ENCODE peak calls at places on chromosome 15, in six cellular contexts. Q is GM13977, G is cardiac muscle cell, K is cardiac fibroblast, W is SK-N-SH, P is Panc1. E is an unnamed sample.

GRCh38 chr15:100438570-100438969 is 90.2 kb downstream of the CERS3 start:
- DNase-seq in P (no peak), Q (no peak), W (peak), K (peak), G (peak), E (no peak)

GRCh38 chr15:63514533-63514943 is 10.1 kb downstream of the USP3 start:
- DNase-seq in G (peak), W (no peak), P (peak), K (peak), Q (no peak), E (no peak)

GRCh38 chr15:100350434-100351226 is 8.9 kb upstream of the ADAMTS17 start:
- DNase-seq in K (peak), Q (no peak), W (no peak), P (no peak), G (peak), E (no peak)

GRCh38 chr15:43285609-43286037 is 18.9 kb upstream of the TGM5 start:
- DNase-seq in W (peak), P (peak), K (peak), Q (peak), G (peak), E (peak)

GRCh38 chr15:100721758-100722550 is 119.6 kb downstream of the ASB7 start:
- DNase-seq in G (peak), K (peak), P (peak), W (no peak), Q (no peak), E (peak)

GRCh38 chr15:44716983-44717602 is 5.8 kb downstream of the B2M start:
- DNase-seq in Q (no peak), K (no peak), G (no peak), W (no peak), P (no peak), E (no peak)

GRCh38 chr15:62165029-62165792 is at the start of gene C2CD4B:
- DNase-seq in P (no peak), K (peak), G (peak), W (peak), Q (no peak), E (peak)

GRCh38 chr15:57060799-57061198 is 142.4 kb downstream of the TCF12 start:
- DNase-seq in G (peak), P (peak), W (no peak), Q (no peak), K (peak), E (no peak)

GRCh38 chr15:44033894-44034293 is 161.2 kb downstream of the FRMD5 start:
- DNase-seq in Q (no peak), G (peak), W (peak), P (peak), K (peak), E (no peak)

GRCh38 chr15:49610166-49610918 is 10.3 kb downstream of the FAM227B start:
- DNase-seq in P (no peak), Q (no peak), K (peak), W (no peak), G (peak), E (no peak)

GRCh38 chr15:101121511-101122090 is 130.2 kb downstream of the CHSY1 start:
- DNase-seq in G (peak), K (peak), Q (peak), W (peak), P (no peak), E (peak)

GRCh38 chr15:45262906-45263456 is 10.9 kb downstream of the SLC28A2 start:
- DNase-seq in G (no peak), K (no peak), P (no peak), W (no peak), Q (no peak), E (no peak)

GRCh38 chr15:71649894-71650293 is 160.5 kb upstream of the NR2E3 start:
- DNase-seq in G (no peak), W (no peak), K (no peak), Q (no peak), P (no peak), E (no peak)

GRCh38 chr15:84955089-84955848 is 26.4 kb upstream of the PDE8A start:
- DNase-seq in P (peak), G (peak), Q (peak), W (peak), K (peak), E (peak)

GRCh38 chr15:63407612-63408011 is 26.0 kb upstream of the CA12 start:
- DNase-seq in Q (no peak), K (no peak), W (peak), P (no peak), G (no peak), E (no peak)

GRCh38 chr15:98755138-98755537 is 106.8 kb downstream of the IGF1R start:
- DNase-seq in G (peak), P (peak), K (no peak), W (no peak), Q (no peak), E (no peak)

GRCh38 chr15:42986693-42987342 is 66.2 kb upstream of the TTBK2 start:
- DNase-seq in P (no peak), G (no peak), Q (no peak), K (no peak), W (peak), E (no peak)

GRCh38 chr15:31245135-31245689 is 81.4 kb upstream of the KLF13 start:
- DNase-seq in G (no peak), K (no peak), W (no peak), Q (no peak), P (no peak), E (no peak)

GRCh38 chr15:57820119-57820518 is 113.6 kb downstream of the POLR2M start:
- DNase-seq in P (no peak), W (no peak), K (peak), G (peak), Q (no peak), E (no peak)

GRCh38 chr15:27902680-27903385 is 196.3 kb downstream of the OCA2 start:
- DNase-seq in K (no peak), P (no peak), G (no peak), Q (no peak), W (no peak), E (peak)

GRCh38 chr15:83248151-83248851 is 36.2 kb downstream of the BNC1 start:
- DNase-seq in G (peak), Q (peak), W (peak), K (peak), P (peak), E (peak)

GRCh38 chr15:101128696-101129095 is 123.2 kb downstream of the CHSY1 start:
- DNase-seq in K (no peak), W (no peak), Q (no peak), G (no peak), P (no peak), E (no peak)

GRCh38 chr15:69253156-69253555 is 45.6 kb upstream of the PAQR5 start:
- DNase-seq in K (peak), P (no peak), W (peak), Q (no peak), G (peak), E (no peak)

GRCh38 chr15:33114484-33114767 is 80.1 kb downstream of the FMN1 start:
- DNase-seq in W (no peak), G (no peak), Q (no peak), P (no peak), K (no peak), E (no peak)

GRCh38 chr15:94229591-94230365 is 1.6 kb upstream of the MCTP2 start:
- DNase-seq in W (no peak), G (no peak), K (no peak), Q (peak), P (no peak), E (peak)

GRCh38 chr15:69117431-69117841 is 43.0 kb upstream of the GLCE start:
- DNase-seq in W (peak), P (no peak), G (no peak), Q (no peak), K (no peak), E (no peak)

GRCh38 chr15:42832577-42832976 is 88.0 kb downstream of the TTBK2 start:
- DNase-seq in G (peak), W (no peak), K (peak), P (no peak), Q (no peak), E (no peak)

GRCh38 chr15:48590704-48591103 is 54.8 kb downstream of the FBN1 start:
- DNase-seq in W (no peak), Q (no peak), K (peak), P (no peak), G (peak), E (no peak)

GRCh38 chr15:56524915-56525314 is 60.0 kb upstream of the MNS1 start:
- DNase-seq in K (peak), P (no peak), G (peak), Q (no peak), W (no peak), E (no peak)

GRCh38 chr15:74631935-74632560 is 16.4 kb downstream of the CLK3 start:
- DNase-seq in Q (peak), G (peak), P (no peak), W (peak), K (peak), E (peak)

GRCh38 chr15:99928429-99928981 is 195.3 kb upstream of the LYSMD4 start:
- DNase-seq in P (no peak), Q (peak), G (peak), K (peak), W (peak), E (peak)

GRCh38 chr15:59550961-59551360 is 60.6 kb upstream of the GCNT3 start:
- DNase-seq in K (no peak), P (no peak), W (no peak), G (no peak), Q (no peak), E (no peak)

GRCh38 chr15:45630958-45631691 is 3.7 kb upstream of the SQOR start:
- DNase-seq in G (peak), P (no peak), Q (no peak), K (peak), W (no peak), E (no peak)

GRCh38 chr15:32683906-32684584 is 33.8 kb upstream of the GREM1 start:
- DNase-seq in Q (no peak), P (no peak), K (peak), W (no peak), G (peak), E (no peak)

GRCh38 chr15:69579950-69580618 is 127.5 kb downstream of the RPLP1 start:
- DNase-seq in G (no peak), P (no peak), W (no peak), K (no peak), Q (no peak), E (no peak)

GRCh38 chr15:98034731-98035130 is 74.2 kb downstream of the ARRDC4 start:
- DNase-seq in G (no peak), W (no peak), K (no peak), Q (no peak), P (no peak), E (no peak)

DNA sequence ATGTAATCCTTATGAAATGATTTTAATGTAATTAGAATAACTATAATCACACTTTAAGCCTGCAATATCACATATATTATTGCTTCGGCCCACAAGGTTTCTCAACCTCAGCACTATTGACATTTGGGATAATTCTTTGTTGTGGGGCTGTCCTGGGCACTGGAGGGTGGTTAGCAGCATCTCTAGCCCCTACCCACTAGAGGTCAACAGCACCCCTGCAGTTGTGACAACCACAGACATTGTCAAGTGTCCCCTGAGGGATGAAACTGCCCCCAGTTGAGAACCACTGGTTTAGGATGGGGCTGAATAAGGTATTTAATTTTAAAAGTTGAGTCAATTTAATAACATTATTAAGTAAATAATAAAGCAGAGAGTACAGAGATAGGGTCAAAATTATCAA is 6.4 kb upstream of the ABHD2 start:
- DNase-seq in W (no peak), G (no peak), K (no peak), P (no peak), Q (no peak), E (no peak)
- TF ChIP-seq CTCF in W (no peak), G (no peak), K (no peak), P (no peak), Q (no peak), E (no peak)

DNA sequence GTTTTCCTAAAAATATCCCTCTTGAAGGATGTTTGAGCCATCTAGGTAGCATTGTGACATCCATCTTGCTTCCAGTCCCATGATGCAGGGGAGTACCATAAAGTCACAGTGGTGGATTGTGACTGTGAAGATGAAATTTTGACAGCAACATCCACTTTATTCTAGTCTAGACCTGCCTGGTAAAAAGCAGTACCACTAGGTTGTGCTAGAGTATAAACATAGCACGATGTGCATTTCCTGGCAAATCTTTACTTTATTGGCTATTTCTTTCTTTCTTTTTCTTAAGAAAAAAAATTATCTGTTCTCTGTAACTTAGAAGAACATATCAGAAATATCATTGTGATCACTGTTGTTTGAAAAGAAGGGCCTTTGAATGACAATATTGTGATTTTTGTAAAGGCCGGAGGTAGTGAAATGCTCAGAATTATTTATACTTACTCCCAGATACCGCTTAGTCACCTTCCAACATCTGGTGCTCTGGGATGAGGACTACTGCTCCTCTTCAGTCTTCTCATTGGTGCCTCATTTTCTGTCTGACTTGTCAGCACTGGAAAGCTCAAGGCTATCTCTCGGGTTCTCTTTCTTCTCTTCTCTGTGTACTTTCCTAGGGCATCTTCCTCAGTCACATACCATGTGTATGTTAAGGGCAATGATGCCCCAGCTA is 35.6 kb downstream of the AGBL1 start:
- DNase-seq in K (no peak), W (no peak), G (no peak), Q (no peak), P (no peak), E (no peak)
- TF ChIP-seq CTCF in K (no peak), W (peak), G (no peak), Q (no peak), P (peak), E (no peak)

DNA sequence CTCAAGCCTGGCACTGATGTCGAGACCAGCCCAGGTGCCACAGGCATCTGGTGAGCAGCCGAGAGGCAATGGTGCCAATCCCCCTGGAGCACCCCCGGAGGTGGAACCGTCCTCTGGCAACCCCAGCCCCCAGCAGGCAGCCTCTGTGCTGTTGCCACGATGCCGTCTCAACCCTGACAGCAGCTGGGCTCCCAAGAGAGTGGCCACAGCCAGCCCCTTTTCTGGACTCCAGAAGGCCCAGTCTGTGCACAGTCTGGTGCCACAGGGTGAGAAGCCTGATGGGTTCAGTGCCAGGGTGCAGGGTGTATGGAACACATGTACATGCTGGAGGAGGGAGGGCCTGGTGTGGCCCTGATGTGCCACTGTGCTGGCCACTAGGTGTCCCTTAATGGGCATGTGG is 4.9 kb upstream of the JMJD7 start:
- DNase-seq in K (no peak), G (no peak), P (no peak), W (no peak), Q (no peak), E (no peak)
- TF ChIP-seq CTCF in K (no peak), G (no peak), P (no peak), W (no peak), Q (no peak), E (no peak)

DNA sequence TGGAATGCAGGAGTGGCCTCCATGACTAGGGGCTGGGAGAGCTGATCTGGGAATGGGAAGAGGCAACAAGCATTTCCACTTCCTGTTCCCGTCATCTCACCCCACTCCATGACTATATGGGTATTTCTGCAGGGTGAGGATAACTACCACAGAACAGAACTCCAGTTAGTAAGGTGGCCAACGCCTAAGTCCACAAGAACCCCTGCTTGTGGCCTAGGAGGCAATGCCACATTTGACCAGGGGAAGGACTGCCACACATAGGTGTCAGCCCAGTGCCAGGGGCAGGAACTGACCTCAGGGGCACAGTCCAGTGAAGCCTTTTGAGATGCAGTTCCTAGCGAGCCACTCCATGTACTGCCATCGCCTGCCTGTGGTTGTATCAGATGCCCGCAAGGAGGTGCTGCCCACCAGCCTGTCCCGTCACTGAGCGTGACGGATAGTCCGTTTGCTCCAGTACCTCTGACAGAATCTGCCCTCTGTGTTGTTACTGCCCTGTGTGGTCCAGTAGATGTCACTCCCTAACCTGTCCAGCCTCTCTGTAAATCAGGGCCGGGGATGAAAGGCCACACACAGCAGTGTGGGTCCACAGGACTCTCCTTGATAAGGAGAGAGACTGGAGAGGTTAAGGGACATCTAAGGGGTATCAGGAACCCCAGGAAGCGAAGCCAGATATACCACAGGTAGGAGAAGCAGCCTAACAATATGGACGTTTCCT is 3.5 kb upstream of the MTFMT start:
- DNase-seq in Q (no peak), W (peak), K (peak), G (peak), P (peak), E (peak)
- TF ChIP-seq CTCF in Q (peak), W (peak), K (peak), G (peak), P (peak), E (peak)

GRCh38 chr15:52568569-52569243 is at the start of gene ARPP19:
- DNase-seq in Q (peak), W (peak), P (peak), K (peak), G (peak), E (peak)
- TF ChIP-seq CTCF in Q (peak), W (peak), P (no peak), K (no peak), G (peak), E (peak)

GRCh38 chr15:28983432-28984311 is 97.9 kb downstream of the APBA2 start:
- DNase-seq in W (no peak), P (no peak), G (no peak), Q (no peak), K (no peak), E (no peak)
- TF ChIP-seq CTCF in W (no peak), P (no peak), G (no peak), Q (no peak), K (no peak), E (no peak)

GRCh38 chr15:65405793-65406192 is 17.0 kb downstream of the IGDCC4 start:
- DNase-seq in G (no peak), Q (no peak), W (no peak), P (no peak), K (no peak), E (no peak)
- TF ChIP-seq CTCF in G (no peak), Q (no peak), W (no peak), P (no peak), K (no peak), E (no peak)

DNA sequence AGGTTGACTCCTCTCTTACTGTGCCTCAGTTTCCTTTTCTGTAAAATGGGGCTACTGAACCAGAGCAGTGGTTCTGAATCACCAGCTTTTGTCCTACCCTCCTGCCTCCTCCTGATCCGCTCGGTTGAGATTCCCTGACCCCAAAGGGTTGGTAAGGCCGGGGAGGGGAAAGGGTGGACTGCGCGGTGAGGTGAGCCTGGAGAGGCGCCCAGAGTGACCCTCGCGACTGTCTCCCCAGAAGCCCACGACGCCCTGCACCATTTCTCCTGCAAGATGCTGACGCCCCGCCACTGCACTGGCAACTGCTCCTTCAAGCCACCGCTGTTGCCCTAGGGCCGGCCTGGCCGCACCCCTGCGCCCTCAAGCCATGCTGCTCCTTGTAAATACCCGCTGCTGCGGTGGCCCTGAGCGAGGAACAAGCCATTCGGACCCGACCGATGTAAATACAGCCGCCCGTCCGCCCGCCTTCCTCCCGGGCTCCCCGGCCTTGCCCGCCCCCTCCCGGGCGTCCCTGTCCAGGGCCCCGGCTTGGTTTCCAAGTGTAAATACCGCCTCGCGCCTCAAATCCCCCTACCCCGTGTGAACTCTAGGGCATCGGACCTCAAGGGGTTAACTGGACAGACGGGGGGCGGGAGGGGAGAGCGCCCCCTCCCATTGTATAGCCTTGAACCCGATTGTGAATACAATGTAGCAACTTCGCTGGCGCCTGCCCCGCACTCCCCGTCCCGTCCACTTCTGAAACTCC is 6.2 kb downstream of the RNU6-1 start:
- DNase-seq in P (no peak), Q (peak), G (peak), K (peak), W (peak), E (peak)
- TF ChIP-seq CTCF in P (peak), Q (peak), G (peak), K (peak), W (peak), E (peak)